ENCODE peak calls at places on chromosomes 2 and 18, in five cellular contexts. One of them, this sample, is unnamed.

GRCh38 chr18:22346968-22347611 is 70.6 kb downstream of the CTAGE1 start:
- DNase-seq in Calu3: peak; percentile 72
- DNase-seq in EL: peak; percentile 67
- DNase-seq in stimulated activated CD8-positive, alpha-beta memory T cell treated with anti-CD3 and anti-CD28 coated beads, Interleukin-2, amount 100 ng/mL, for 48 hours: no peak
- DNase-seq in GM04504: no peak
- DNase-seq in this sample: no peak

GRCh38 chr18:13137041-13137938 is 81.3 kb upstream of the LDLRAD4 start:
- DNase-seq in GM04504: no peak
- DNase-seq in Calu3: peak; percentile 33
- DNase-seq in stimulated activated CD8-positive, alpha-beta memory T cell treated with anti-CD3 and anti-CD28 coated beads, Interleukin-2, amount 100 ng/mL, for 48 hours: peak; percentile 15
- DNase-seq in EL: peak; percentile 28
- DNase-seq in this sample: no peak

GRCh38 chr18:3871687-3872086 is 421.7 kb downstream of the TGIF1 start:
- DNase-seq in GM04504: no peak
- DNase-seq in EL: no peak
- DNase-seq in stimulated activated CD8-positive, alpha-beta memory T cell treated with anti-CD3 and anti-CD28 coated beads, Interleukin-2, amount 100 ng/mL, for 48 hours: no peak
- DNase-seq in Calu3: no peak
- DNase-seq in this sample: no peak

GRCh38 chr2:68466361-68466777 is 725 bp downstream of the FBXO48 start:
- DNase-seq in GM04504: peak; percentile 50
- DNase-seq in stimulated activated CD8-positive, alpha-beta memory T cell treated with anti-CD3 and anti-CD28 coated beads, Interleukin-2, amount 100 ng/mL, for 48 hours: peak; percentile 21
- DNase-seq in EL: peak; percentile 65
- DNase-seq in Calu3: peak; percentile 14
- DNase-seq in this sample: peak; percentile 34

GRCh38 chr2:66839551-66840320 is 404.8 kb downstream of the MEIS1 start:
- DNase-seq in EL: peak; percentile 98
- DNase-seq in stimulated activated CD8-positive, alpha-beta memory T cell treated with anti-CD3 and anti-CD28 coated beads, Interleukin-2, amount 100 ng/mL, for 48 hours: no peak
- DNase-seq in GM04504: peak; percentile 93
- DNase-seq in Calu3: peak; percentile 8
- DNase-seq in this sample: peak; percentile 97

GRCh38 chr2:228698963-228699362 is 517.5 kb upstream of the SPHKAP start:
- DNase-seq in EL: no peak
- DNase-seq in stimulated activated CD8-positive, alpha-beta memory T cell treated with anti-CD3 and anti-CD28 coated beads, Interleukin-2, amount 100 ng/mL, for 48 hours: no peak
- DNase-seq in GM04504: no peak
- DNase-seq in Calu3: no peak
- DNase-seq in this sample: no peak

GRCh38 chr2:120845281-120845680 is 109.6 kb downstream of the GLI2 start:
- DNase-seq in stimulated activated CD8-positive, alpha-beta memory T cell treated with anti-CD3 and anti-CD28 coated beads, Interleukin-2, amount 100 ng/mL, for 48 hours: no peak
- DNase-seq in Calu3: no peak
- DNase-seq in EL: no peak
- DNase-seq in GM04504: no peak
- DNase-seq in this sample: no peak

GRCh38 chr2:28354920-28355520 is 37.6 kb upstream of the FOSL2 start:
- DNase-seq in Calu3: no peak
- DNase-seq in GM04504: no peak
- DNase-seq in stimulated activated CD8-positive, alpha-beta memory T cell treated with anti-CD3 and anti-CD28 coated beads, Interleukin-2, amount 100 ng/mL, for 48 hours: no peak
- DNase-seq in EL: no peak
- DNase-seq in this sample: no peak